ENCODE peak calls at places on chromosomes 13 and 19, in five cellular contexts. I is pancreas, Y is BE2C, M is astrocyte of the spinal cord, G is AG04450. X is an unnamed sample.

GRCh38 chr19:35130761-35131720 is 3.8 kb downstream of the LGI4 start:
- DNase-seq in I (no peak), Y (no peak), M (no peak), G (no peak), X (peak)

GRCh38 chr19:50844296-50844935 is 10.3 kb upstream of the KLK3 start:
- DNase-seq in I (no peak), Y (no peak), M (no peak), G (no peak), X (peak)

GRCh38 chr19:39308531-39309304 is 11.9 kb downstream of the LRFN1 start:
- DNase-seq in I (no peak), Y (no peak), M (no peak), G (no peak), X (no peak)

GRCh38 chr13:41565221-41565620 is 107.9 kb downstream of the RGCC start:
- DNase-seq in I (no peak), Y (no peak), M (peak), G (peak), X (no peak)

GRCh38 chr19:55253842-55254624 is 4.8 kb downstream of the PPP6R1 start:
- DNase-seq in I (no peak), Y (no peak), M (no peak), G (no peak), X (no peak)

GRCh38 chr13:43686557-43686956 is 100.2 kb downstream of the ENOX1 start:
- DNase-seq in I (peak), Y (peak), M (peak), G (peak), X (no peak)

GRCh38 chr13:41827507-41828213 is 133.2 kb downstream of the VWA8 start:
- DNase-seq in I (no peak), Y (no peak), M (peak), G (peak), X (no peak)

GRCh38 chr19:19642506-19643157 is 825 bp downstream of the GMIP start:
- DNase-seq in I (no peak), Y (peak), M (no peak), G (no peak), X (no peak)

GRCh38 chr13:60627071-60627686 is 230.2 kb downstream of the TDRD3 start:
- DNase-seq in I (no peak), Y (peak), M (peak), G (no peak), X (no peak)

GRCh38 chr19:46295401-46296308 is 1.2 kb upstream of the HIF3A start:
- DNase-seq in I (no peak), Y (no peak), M (no peak), G (no peak), X (no peak)

GRCh38 chr19:43470288-43470687 is 4.9 kb upstream of the LYPD3 start:
- DNase-seq in I (no peak), Y (no peak), M (peak), G (peak), X (no peak)

GRCh38 chr19:10283786-10284540 is 2.8 kb upstream of the ICAM4 start:
- DNase-seq in I (no peak), Y (no peak), M (no peak), G (no peak), X (no peak)

GRCh38 chr19:13823256-13823655 is 28.0 kb downstream of the ZSWIM4 start:
- DNase-seq in I (no peak), Y (no peak), M (no peak), G (no peak), X (no peak)

GRCh38 chr19:1269478-1270167 is 491 bp downstream of the CIRBP start:
- DNase-seq in I (peak), Y (peak), M (peak), G (no peak), X (peak)

GRCh38 chr19:52535831-52536800 is 8.6 kb downstream of the ZNF808 start:
- DNase-seq in I (peak), Y (peak), M (peak), G (peak), X (no peak)

GRCh38 chr13:39451301-39451700 is 151.7 kb downstream of the LHFPL6 start:
- DNase-seq in I (peak), Y (no peak), M (peak), G (no peak), X (no peak)

GRCh38 chr13:28650284-28650683 is 8.6 kb upstream of the POMP start:
- DNase-seq in I (no peak), Y (no peak), M (no peak), G (no peak), X (no peak)

GRCh38 chr19:3397266-3398022 is 31.1 kb downstream of the NFIC start:
- DNase-seq in I (peak), Y (no peak), M (peak), G (no peak), X (no peak)

GRCh38 chr19:43575955-43576451 is 402 bp downstream of the PINLYP start:
- DNase-seq in I (no peak), Y (no peak), M (no peak), G (no peak), X (no peak)

GRCh38 chr13:44158741-44159632 is 214.6 kb upstream of the SERP2 start:
- DNase-seq in I (no peak), Y (no peak), M (no peak), G (no peak), X (no peak)

GRCh38 chr13:46288570-46289259 is 77.0 kb downstream of the LRRC63 start:
- DNase-seq in I (no peak), Y (no peak), M (peak), G (no peak), X (no peak)

GRCh38 chr13:96020155-96020575 is 33.0 kb downstream of the UGGT2 start:
- DNase-seq in I (peak), Y (peak), M (peak), G (peak), X (peak)

GRCh38 chr13:97234742-97235141 is 12.6 kb downstream of the MBNL2 start:
- DNase-seq in I (peak), Y (no peak), M (no peak), G (no peak), X (no peak)

GRCh38 chr13:37870895-37871550 is 1.5 kb upstream of the TRPC4 start:
- DNase-seq in I (no peak), Y (no peak), M (peak), G (no peak), X (no peak)
- H3K4me3 ChIP-seq in I (no peak), Y (no peak), M (peak), G (peak), X (no peak)

GRCh38 chr13:20715340-20715732 is 11.8 kb downstream of the IL17D start:
- DNase-seq in I (no peak), Y (no peak), M (peak), G (no peak), X (no peak)
- TF ChIP-seq CTCF in I (no peak), Y (no peak), M (no peak), G (no peak), X (no peak)

DNA sequence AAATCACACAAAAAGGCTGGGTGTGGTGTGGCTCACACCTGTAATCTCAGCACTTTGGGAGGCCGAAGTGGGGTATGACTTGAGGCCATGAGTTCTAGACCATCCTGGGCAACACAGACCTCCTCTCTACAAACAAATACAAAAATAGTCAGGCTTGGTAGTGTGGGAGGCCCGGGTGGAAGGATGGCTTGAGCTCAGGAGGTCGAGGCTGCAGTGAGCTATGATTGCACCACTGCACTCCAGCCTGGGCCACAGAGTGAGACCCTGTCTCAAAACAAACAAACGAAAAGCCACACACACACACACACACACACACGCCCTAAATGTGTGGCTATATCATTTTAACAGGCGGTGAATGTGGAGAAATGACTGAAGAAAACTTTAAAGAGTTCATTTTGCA is 904 bp upstream of the ZNF557 start:
- DNase-seq in I (no peak), Y (no peak), M (no peak), G (no peak), X (no peak)
- H3K4me3 ChIP-seq in I (no peak), Y (peak), M (no peak), G (peak), X (peak)

GRCh38 chr19:29872224-29872731 is 60.5 kb downstream of the CCNE1 start:
- DNase-seq in I (no peak), Y (no peak), M (no peak), G (no peak), X (no peak)
- TF ChIP-seq CTCF in I (no peak), Y (no peak), M (peak), G (no peak), X (no peak)